ENCODE peak calls at places on chromosomes 11 and 22, in five cellular contexts. One of them, this sample, is unnamed.

GRCh38 chr11:48109046-48109666 is 107.5 kb upstream of the OR4B1 start:
- DNase-seq in mammary epithelial cell: peak; percentile 35
- DNase-seq in posterior vena cava: no peak
- DNase-seq in activated T-helper 1 cell treated with anti-CD3 and anti-CD28 coated beads, Interleukin-12 subunit alpha, Interleukin-12 subunit beta, Interleukin-2, Interleukin-4 antibody, amounts not matched to agents 30 ng/mL and 10 ng/mL and 1 ng/mL, durations not matched to agents 14 hours and 24 hours and 36 hours: no peak
- DNase-seq in stimulated activated CD4-positive, alpha-beta T cell treated with anti-CD3 and anti-CD28 coated beads, Interleukin-1b, Interleukin-23, amount 100 ng/mL, for 48 hours: no peak
- DNase-seq in this sample: peak; percentile 16

GRCh38 chr11:79047356-79047755 is 393.5 kb downstream of the TENM4 start:
- DNase-seq in mammary epithelial cell: no peak
- DNase-seq in posterior vena cava: no peak
- DNase-seq in activated T-helper 1 cell treated with anti-CD3 and anti-CD28 coated beads, Interleukin-12 subunit alpha, Interleukin-12 subunit beta, Interleukin-2, Interleukin-4 antibody, amounts not matched to agents 30 ng/mL and 10 ng/mL and 1 ng/mL, durations not matched to agents 14 hours and 24 hours and 36 hours: no peak
- DNase-seq in stimulated activated CD4-positive, alpha-beta T cell treated with anti-CD3 and anti-CD28 coated beads, Interleukin-1b, Interleukin-23, amount 100 ng/mL, for 48 hours: no peak
- DNase-seq in this sample: no peak

GRCh38 chr22:17213976-17214375 is 5.3 kb downstream of the ADA2 start:
- DNase-seq in mammary epithelial cell: no peak
- DNase-seq in posterior vena cava: peak; percentile 84
- DNase-seq in activated T-helper 1 cell treated with anti-CD3 and anti-CD28 coated beads, Interleukin-12 subunit alpha, Interleukin-12 subunit beta, Interleukin-2, Interleukin-4 antibody, amounts not matched to agents 30 ng/mL and 10 ng/mL and 1 ng/mL, durations not matched to agents 14 hours and 24 hours and 36 hours: peak; percentile 31
- DNase-seq in stimulated activated CD4-positive, alpha-beta T cell treated with anti-CD3 and anti-CD28 coated beads, Interleukin-1b, Interleukin-23, amount 100 ng/mL, for 48 hours: peak; percentile 53
- DNase-seq in this sample: no peak

GRCh38 chr11:87083029-87083428 is 45.3 kb downstream of the TMEM135 start:
- DNase-seq in mammary epithelial cell: no peak
- DNase-seq in posterior vena cava: no peak
- DNase-seq in activated T-helper 1 cell treated with anti-CD3 and anti-CD28 coated beads, Interleukin-12 subunit alpha, Interleukin-12 subunit beta, Interleukin-2, Interleukin-4 antibody, amounts not matched to agents 30 ng/mL and 10 ng/mL and 1 ng/mL, durations not matched to agents 14 hours and 24 hours and 36 hours: no peak
- DNase-seq in stimulated activated CD4-positive, alpha-beta T cell treated with anti-CD3 and anti-CD28 coated beads, Interleukin-1b, Interleukin-23, amount 100 ng/mL, for 48 hours: no peak
- DNase-seq in this sample: no peak

GRCh38 chr11:114354076-114354475 is 46.2 kb downstream of the C11orf71 start:
- DNase-seq in mammary epithelial cell: peak; percentile 94
- DNase-seq in posterior vena cava: no peak
- DNase-seq in activated T-helper 1 cell treated with anti-CD3 and anti-CD28 coated beads, Interleukin-12 subunit alpha, Interleukin-12 subunit beta, Interleukin-2, Interleukin-4 antibody, amounts not matched to agents 30 ng/mL and 10 ng/mL and 1 ng/mL, durations not matched to agents 14 hours and 24 hours and 36 hours: no peak
- DNase-seq in stimulated activated CD4-positive, alpha-beta T cell treated with anti-CD3 and anti-CD28 coated beads, Interleukin-1b, Interleukin-23, amount 100 ng/mL, for 48 hours: no peak
- DNase-seq in this sample: no peak

GRCh38 chr11:8768625-8769333 is 86.2 kb downstream of the RPL27A start:
- DNase-seq in mammary epithelial cell: peak; percentile 66
- DNase-seq in posterior vena cava: no peak
- DNase-seq in activated T-helper 1 cell treated with anti-CD3 and anti-CD28 coated beads, Interleukin-12 subunit alpha, Interleukin-12 subunit beta, Interleukin-2, Interleukin-4 antibody, amounts not matched to agents 30 ng/mL and 10 ng/mL and 1 ng/mL, durations not matched to agents 14 hours and 24 hours and 36 hours: no peak
- DNase-seq in stimulated activated CD4-positive, alpha-beta T cell treated with anti-CD3 and anti-CD28 coated beads, Interleukin-1b, Interleukin-23, amount 100 ng/mL, for 48 hours: no peak
- DNase-seq in this sample: no peak

GRCh38 chr11:118529584-118530175 is 1.3 kb upstream of the TMEM25 start:
- DNase-seq in mammary epithelial cell: no peak
- DNase-seq in posterior vena cava: no peak
- DNase-seq in activated T-helper 1 cell treated with anti-CD3 and anti-CD28 coated beads, Interleukin-12 subunit alpha, Interleukin-12 subunit beta, Interleukin-2, Interleukin-4 antibody, amounts not matched to agents 30 ng/mL and 10 ng/mL and 1 ng/mL, durations not matched to agents 14 hours and 24 hours and 36 hours: no peak
- DNase-seq in stimulated activated CD4-positive, alpha-beta T cell treated with anti-CD3 and anti-CD28 coated beads, Interleukin-1b, Interleukin-23, amount 100 ng/mL, for 48 hours: no peak
- DNase-seq in this sample: no peak

GRCh38 chr11:124799384-124800225 is 601 bp downstream of the MSANTD2 start:
- DNase-seq in mammary epithelial cell: peak; percentile 42
- DNase-seq in posterior vena cava: peak; percentile 84
- DNase-seq in activated T-helper 1 cell treated with anti-CD3 and anti-CD28 coated beads, Interleukin-12 subunit alpha, Interleukin-12 subunit beta, Interleukin-2, Interleukin-4 antibody, amounts not matched to agents 30 ng/mL and 10 ng/mL and 1 ng/mL, durations not matched to agents 14 hours and 24 hours and 36 hours: peak; percentile 27
- DNase-seq in stimulated activated CD4-positive, alpha-beta T cell treated with anti-CD3 and anti-CD28 coated beads, Interleukin-1b, Interleukin-23, amount 100 ng/mL, for 48 hours: peak; percentile 35
- DNase-seq in this sample: no peak

GRCh38 chr11:80980221-80980620 is 1539.4 kb upstream of the TENM4 start:
- DNase-seq in mammary epithelial cell: peak; percentile 83
- DNase-seq in posterior vena cava: no peak
- DNase-seq in activated T-helper 1 cell treated with anti-CD3 and anti-CD28 coated beads, Interleukin-12 subunit alpha, Interleukin-12 subunit beta, Interleukin-2, Interleukin-4 antibody, amounts not matched to agents 30 ng/mL and 10 ng/mL and 1 ng/mL, durations not matched to agents 14 hours and 24 hours and 36 hours: no peak
- DNase-seq in stimulated activated CD4-positive, alpha-beta T cell treated with anti-CD3 and anti-CD28 coated beads, Interleukin-1b, Interleukin-23, amount 100 ng/mL, for 48 hours: no peak
- DNase-seq in this sample: no peak

This sample was measured in NCI-H1930.